ENCODE peak calls at places on chromosomes 3 and 15, in seven cellular contexts. J, N, D, G, E, A and Y are unnamed samples. For H3K9me2, the result is how much of the 10 kb centered on the place peaks cover.

GRCh38 chr3:188296761-188297689 is 143.1 kb downstream of the LPP start:
- DNase-seq in J (no peak), N (peak), D (peak), G (peak), E (no peak), A (no peak), Y (no peak)

GRCh38 chr15:90033448-90033847 is 32.3 kb downstream of the ZNF710 start:
- DNase-seq in J (no peak), N (no peak), D (no peak), G (no peak), E (no peak), A (no peak), Y (no peak)

GRCh38 chr15:68424754-68425390 is 7.1 kb downstream of the ITGA11 start:
- DNase-seq in J (no peak), N (no peak), D (peak), G (no peak), E (no peak), A (no peak), Y (no peak)

GRCh38 chr15:62858343-62858742 is 184.2 kb upstream of the TPM1 start:
- DNase-seq in J (no peak), N (no peak), D (no peak), G (no peak), E (no peak), A (no peak), Y (no peak)

GRCh38 chr15:38868326-38869114 is 303.9 kb upstream of the RASGRP1 start:
- DNase-seq in J (peak), N (no peak), D (peak), G (peak), E (no peak), A (no peak), Y (no peak)

GRCh38 chr3:184155644-184156521 is 706 bp downstream of the DVL3 start:
- DNase-seq in J (no peak), N (peak), D (peak), G (peak), E (peak), A (peak), Y (peak)

GRCh38 chr15:92400573-92400972 is 6.9 kb downstream of the ST8SIA2 start:
- DNase-seq in J (no peak), N (no peak), D (no peak), G (no peak), E (no peak), A (no peak), Y (no peak)

GRCh38 chr3:158700559-158700958 is 28.1 kb upstream of the LXN start:
- DNase-seq in J (no peak), N (no peak), D (no peak), G (no peak), E (no peak), A (no peak), Y (no peak)

GRCh38 chr3:43674345-43675085 is 16.2 kb upstream of the ABHD5 start:
- DNase-seq in J (no peak), N (no peak), D (no peak), G (no peak), E (no peak), A (no peak), Y (no peak)

GRCh38 chr3:191345334-191345733 is 15.0 kb upstream of the UTS2B start:
- DNase-seq in J (no peak), N (no peak), D (peak), G (no peak), E (no peak), A (no peak), Y (no peak)

GRCh38 chr15:64337761-64338160 is 18.2 kb downstream of the CSNK1G1 start:
- DNase-seq in J (no peak), N (no peak), D (no peak), G (no peak), E (no peak), A (no peak), Y (no peak)

GRCh38 chr3:2823016-2823415 is 287.2 kb downstream of the IL5RA start:
- DNase-seq in J (no peak), N (no peak), D (no peak), G (no peak), E (no peak), A (no peak), Y (no peak)

GRCh38 chr3:45003859-45004258 is 22.2 kb upstream of the CLEC3B start:
- DNase-seq in J (no peak), N (no peak), D (no peak), G (no peak), E (no peak), A (no peak), Y (peak)

GRCh38 chr3:53045107-53045783 is 628 bp downstream of the SFMBT1 start:
- DNase-seq in J (no peak), N (peak), D (peak), G (peak), E (peak), A (peak), Y (peak)

GRCh38 chr15:22936577-22937472 is 43.3 kb downstream of the CYFIP1 start:
- DNase-seq in J (no peak), N (peak), D (no peak), G (no peak), E (no peak), A (peak), Y (no peak)

GRCh38 chr3:122942937-122943827 is 84.4 kb downstream of the SEMA5B start:
- DNase-seq in J (peak), N (peak), D (peak), G (peak), E (peak), A (peak), Y (peak)

GRCh38 chr3:45507820-45508317 is 86.7 kb upstream of the LIMD1 start:
- DNase-seq in J (no peak), N (no peak), D (no peak), G (peak), E (peak), A (no peak), Y (no peak)

GRCh38 chr3:172454180-172454579 is 5.9 kb upstream of the GHSR start:
- DNase-seq in J (no peak), N (no peak), D (peak), G (no peak), E (no peak), A (no peak), Y (no peak)
- H3K9me2 ChIP-seq in J (under half), N (under half), D (under half), G (under half), E (under half), A (under half), Y (under half)

GRCh38 chr15:76332796-76333195 is 3.8 kb upstream of the ISL2 start:
- DNase-seq in J (no peak), N (no peak), D (no peak), G (no peak), E (no peak), A (no peak), Y (no peak)

GRCh38 chr15:76333720-76334437 is 2.7 kb upstream of the ISL2 start:
- DNase-seq in J (no peak), N (no peak), D (no peak), G (no peak), E (peak), A (peak), Y (no peak)

GRCh38 chr15:76334438-76335004 is 2.1 kb upstream of the ISL2 start:
- DNase-seq in J (no peak), N (no peak), D (no peak), G (no peak), E (no peak), A (no peak), Y (no peak)

GRCh38 chr15:76335129-76335850 is 1.3 kb upstream of the ISL2 start:
- DNase-seq in J (no peak), N (peak), D (no peak), G (no peak), E (peak), A (no peak), Y (no peak)

DNA sequence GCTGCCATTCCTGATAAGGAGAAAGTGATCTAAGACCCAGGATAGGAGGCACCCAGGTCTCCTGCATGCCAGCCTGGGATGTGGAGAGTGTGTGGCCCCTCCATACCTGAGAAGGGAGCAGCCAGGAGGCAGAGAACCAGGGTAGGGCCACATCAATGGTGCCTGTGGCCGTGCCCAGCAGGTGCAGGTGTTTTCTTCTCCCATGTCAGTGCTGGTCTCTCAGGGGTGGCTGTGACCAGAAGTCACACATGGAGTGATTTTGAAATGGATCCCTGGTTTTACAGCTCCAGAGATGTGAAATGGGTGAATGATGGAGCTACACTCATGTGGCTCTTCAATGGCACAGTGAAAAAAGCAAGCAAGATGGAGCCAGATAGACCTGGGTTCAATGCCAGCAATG is 3.3 kb upstream of the ISL2 start:
- DNase-seq in J (no peak), N (no peak), D (no peak), G (no peak), E (no peak), A (no peak), Y (no peak)
- H3K4me2 ChIP-seq in J (no peak), N (no peak), D (no peak), G (no peak), E (no peak), A (no peak), Y (no peak)

GRCh38 chr3:34858067-34858466 is 781.3 kb upstream of the ARPP21 start:
- DNase-seq in J (no peak), N (no peak), D (no peak), G (no peak), E (no peak), A (no peak), Y (peak)
- H3K9me2 ChIP-seq in J (under half), N (under half), D (under half), G (under half), E (under half), A (under half), Y (under half)

DNA sequence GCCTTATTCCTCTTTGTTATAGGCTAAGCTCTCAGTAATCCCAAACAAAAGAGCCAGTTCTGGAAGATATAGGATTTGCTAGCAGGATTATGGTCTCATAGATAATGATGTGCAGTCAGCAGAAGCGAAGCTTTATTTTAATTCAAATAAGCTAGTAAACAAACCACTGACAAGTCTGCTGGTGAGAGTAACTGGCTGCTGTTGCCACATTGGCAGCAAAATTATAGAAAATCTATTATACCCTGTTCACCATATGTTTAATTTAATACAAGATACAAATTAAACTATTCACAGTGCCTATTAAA is 18.9 kb upstream of the SOX2 start:
- DNase-seq in J (no peak), N (no peak), D (no peak), G (no peak), E (no peak), A (no peak), Y (no peak)
- H3K4me2 ChIP-seq in J (no peak), N (no peak), D (no peak), G (no peak), E (no peak), A (no peak), Y (no peak)

GRCh38 chr15:101027920-101028319 is 108.8 kb downstream of the LRRK1 start:
- DNase-seq in J (no peak), N (no peak), D (no peak), G (no peak), E (no peak), A (no peak), Y (no peak)

GRCh38 chr15:101028321-101028720 is 109.2 kb downstream of the LRRK1 start:
- DNase-seq in J (no peak), N (no peak), D (no peak), G (no peak), E (no peak), A (no peak), Y (no peak)

GRCh38 chr15:101025896-101026631 is 106.9 kb downstream of the LRRK1 start:
- DNase-seq in J (no peak), N (no peak), D (no peak), G (no peak), E (no peak), A (no peak), Y (no peak)

GRCh38 chr15:101026686-101027272 is 107.6 kb downstream of the LRRK1 start:
- DNase-seq in J (no peak), N (no peak), D (no peak), G (no peak), E (no peak), A (no peak), Y (no peak)

GRCh38 chr15:101027273-101027901 is 108.2 kb downstream of the LRRK1 start:
- DNase-seq in J (no peak), N (no peak), D (no peak), G (no peak), E (no peak), A (no peak), Y (no peak)
- H3K9me2 ChIP-seq in J (under half), N (under half), D (under half), G (under half), E (under half), A (under half), Y (under half)

GRCh38 chr3:135973846-135974245 is 8.3 kb downstream of the PPP2R3A start:
- DNase-seq in J (no peak), N (no peak), D (no peak), G (no peak), E (no peak), A (no peak), Y (no peak)

GRCh38 chr3:135966875-135967274 is 1.3 kb downstream of the PPP2R3A start:
- DNase-seq in J (no peak), N (no peak), D (peak), G (peak), E (peak), A (no peak), Y (no peak)

GRCh38 chr3:135967867-135968266 is 2.3 kb downstream of the PPP2R3A start:
- DNase-seq in J (no peak), N (no peak), D (no peak), G (peak), E (no peak), A (no peak), Y (no peak)

GRCh38 chr3:135966349-135966695 is 794 bp downstream of the PPP2R3A start:
- DNase-seq in J (no peak), N (no peak), D (no peak), G (peak), E (peak), A (no peak), Y (no peak)

GRCh38 chr3:135970500-135971116 is 5.1 kb downstream of the PPP2R3A start:
- DNase-seq in J (no peak), N (no peak), D (peak), G (no peak), E (no peak), A (no peak), Y (no peak)
- H3K4me2 ChIP-seq in J (no peak), N (no peak), D (peak), G (no peak), E (no peak), A (no peak), Y (no peak)

DNA sequence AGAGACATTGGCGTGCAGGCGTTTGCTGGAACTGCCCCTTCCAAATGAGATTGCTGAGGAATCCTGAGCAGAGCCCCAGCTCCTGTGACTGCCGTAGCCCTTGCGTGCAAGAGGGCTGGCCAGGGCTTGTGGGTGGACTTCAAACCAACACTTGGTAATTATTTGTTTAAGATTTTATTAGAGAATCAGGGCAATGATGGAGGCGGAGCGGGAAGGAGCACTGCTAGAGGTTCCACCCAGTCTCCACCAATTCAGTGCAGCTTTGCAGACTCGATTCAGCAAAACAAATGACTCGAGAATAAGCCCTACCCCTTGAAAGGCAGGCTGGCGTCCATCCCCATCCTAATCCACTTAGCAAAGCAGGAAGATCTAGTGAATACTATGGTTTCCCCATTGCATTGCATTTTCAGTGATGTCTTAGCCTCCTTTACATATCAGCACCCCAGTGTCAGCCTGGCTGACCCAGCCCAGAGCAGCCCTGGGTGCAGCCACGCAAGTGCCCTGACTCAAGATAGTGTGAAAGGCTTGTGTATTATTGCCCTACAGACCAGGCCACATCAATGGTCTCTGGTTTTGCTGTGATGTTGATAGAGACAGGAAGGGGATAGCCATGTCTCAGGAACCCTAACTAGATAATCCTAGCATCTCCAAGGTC is 26.0 kb downstream of the GLDN start:
- DNase-seq in J (no peak), N (no peak), D (peak), G (peak), E (no peak), A (no peak), Y (no peak)
- H3K9me2 ChIP-seq in J (under half), N (under half), D (under half), G (under half), E (under half), A (under half), Y (under half)